ENCODE peak calls at places on chromosome 5, in ten cellular contexts. X is GM12865; Y is bronchial epithelial cell; Z is amygdala; G is MM.1S; E is mesendoderm; M is EL; I is CD8-positive, alpha-beta T cell; D is stimulated activated CD4-positive, alpha-beta T cell treated with anti-CD3 and anti-CD28 coated beads, Interleukin-4, amount 100 ng/mL, for 1 hour; O is stimulated activated CD8-positive, alpha-beta memory T cell treated with anti-CD3 and anti-CD28 coated beads, Interleukin-7, amount 100 ng/mL, for 4 hours. R is an unnamed sample.

GRCh38 chr5:112142769-112143270 is 276.3 kb downstream of the EPB41L4A start:
- DNase-seq in D (no peak), G (no peak), X (peak; percentile 75), E (no peak), Z (no peak), M (peak; percentile 59), O (no peak), Y (peak; percentile 93), I (no peak), R (peak; percentile 53)

GRCh38 chr5:38660194-38660668 is 103.8 kb upstream of the LIFR start:
- DNase-seq in M (no peak), Y (no peak), Z (no peak), I (no peak), D (no peak), E (peak; percentile 78), G (no peak), O (no peak), X (no peak), R (peak; percentile 69)

GRCh38 chr5:180069589-180070247 is 1.8 kb downstream of the RNF130 start:
- DNase-seq in G (no peak), E (peak; percentile 81), I (no peak), M (no peak), D (no peak), O (no peak), Z (peak; percentile 54), X (no peak), Y (peak; percentile 18), R (no peak)

GRCh38 chr5:35672995-35673394 is 55.3 kb downstream of the SPEF2 start:
- DNase-seq in O (peak; percentile 3), D (peak; percentile 2), Z (peak; percentile 8), E (peak; percentile 77), M (no peak), G (no peak), Y (no peak), X (peak; percentile 52), I (no peak), R (no peak)

GRCh38 chr5:95962785-95963184 is 1.1 kb upstream of the ELL2 start:
- DNase-seq in E (peak; percentile 98), G (no peak), O (no peak), M (peak; percentile 44), D (no peak), X (no peak), Y (peak; percentile 49), I (no peak), Z (no peak), R (no peak)

GRCh38 chr5:68711311-68712200 is 382.3 kb upstream of the SLC30A5 start:
- DNase-seq in E (no peak), Y (no peak), O (no peak), G (peak; percentile 14), D (no peak), Z (no peak), M (no peak), X (peak; percentile 78), I (no peak), R (no peak)

GRCh38 chr5:150059623-150060022 is 26.7 kb downstream of the CSF1R start:
- DNase-seq in Y (no peak), E (no peak), X (no peak), Z (no peak), G (no peak), D (no peak), M (no peak), I (no peak), O (no peak), R (no peak)

GRCh38 chr5:36240779-36241635 is 718 bp downstream of the NADK2 start:
- DNase-seq in G (peak; percentile 57), D (peak; percentile 44), O (no peak), M (peak; percentile 75), E (peak; percentile 84), X (peak; percentile 49), I (peak; percentile 10), Z (peak; percentile 64), Y (peak; percentile 41), R (peak; percentile 51)

GRCh38 chr5:134252671-134253070 is 26.8 kb upstream of the PPP2CA start:
- DNase-seq in E (no peak), D (no peak), Z (no peak), Y (peak; percentile 89), I (no peak), M (peak; percentile 90), G (no peak), O (no peak), X (no peak), R (no peak)

GRCh38 chr5:170151105-170151831 is 45.6 kb downstream of the FOXI1 start:
- DNase-seq in O (no peak), G (no peak), I (no peak), E (peak; percentile 95), Y (peak; percentile 91), X (peak; percentile 70), Z (no peak), M (peak; percentile 94), D (no peak), R (peak; percentile 30)

GRCh38 chr5:125232779-125233230 is 486.4 kb upstream of the ZNF608 start:
- DNase-seq in D (no peak), O (no peak), G (no peak), Z (no peak), E (no peak), Y (no peak), X (no peak), I (no peak), M (peak; percentile 64), R (no peak)

GRCh38 chr5:15013654-15014463 is 142.3 kb upstream of the ANKH start:
- DNase-seq in X (peak; percentile 28), E (peak; percentile 75), I (no peak), O (no peak), G (peak; percentile 43), Z (no peak), D (no peak), M (peak; percentile 72), Y (peak; percentile 72), R (peak; percentile 20)

GRCh38 chr5:40734986-40735385 is 20.8 kb downstream of the TTC33 start:
- DNase-seq in G (no peak), M (peak; percentile 69), Z (no peak), O (no peak), D (no peak), Y (peak; percentile 13), E (no peak), I (no peak), X (no peak), R (no peak)

GRCh38 chr5:95631991-95632675 is 12.2 kb downstream of the GPR150 start:
- DNase-seq in E (peak; percentile 63), M (peak; percentile 75), Z (no peak), X (peak; percentile 75), D (peak; percentile 60), G (peak; percentile 17), Y (peak; percentile 70), I (peak; percentile 48), O (peak; percentile 47), R (peak; percentile 13)

R was measured in RPMI8226.